ENCODE peak calls at places on chromosome 5, in six cellular contexts. P is uterus, F is A549, D is tibial nerve, E is spleen, C is Peyer's patch. M is an unnamed sample.

GRCh38 chr5:97840643-97841042 is 657.6 kb upstream of the RIOK2 start:
- DNase-seq in F (no peak), P (no peak), C (no peak), E (no peak), D (no peak), M (no peak)

GRCh38 chr5:112907166-112907611 is 14.8 kb downstream of the REEP5 start:
- DNase-seq in F (no peak), E (no peak), C (no peak), P (no peak), D (no peak), M (no peak)

GRCh38 chr5:114319236-114319635 is 42.6 kb upstream of the KCNN2 start:
- DNase-seq in D (no peak), E (no peak), P (no peak), C (no peak), F (no peak), M (no peak)

GRCh38 chr5:123964916-123965315 is 452.9 kb downstream of the CSNK1G3 start:
- DNase-seq in P (no peak), C (no peak), D (no peak), E (no peak), F (no peak), M (no peak)

GRCh38 chr5:34415559-34416198 is 240.4 kb upstream of the RAI14 start:
- DNase-seq in E (no peak), D (no peak), P (no peak), C (no peak), F (no peak), M (no peak)

GRCh38 chr5:141757402-141757801 is 75.4 kb upstream of the ARAP3 start:
- DNase-seq in P (no peak), F (peak), C (no peak), D (no peak), E (no peak), M (peak)

GRCh38 chr5:75052461-75053285 is at the start of gene GCNT4:
- DNase-seq in C (no peak), P (peak), F (peak), D (peak), E (peak), M (no peak)

GRCh38 chr5:115165790-115166189 is 3.9 kb downstream of the TRIM36 start:
- DNase-seq in E (no peak), F (no peak), C (no peak), D (no peak), P (no peak), M (no peak)

GRCh38 chr5:175842947-175843793 is 28.2 kb upstream of the CPLX2 start:
- DNase-seq in P (no peak), D (no peak), C (no peak), F (peak), E (no peak), M (peak)

GRCh38 chr5:33824516-33825195 is 67.1 kb downstream of the ADAMTS12 start:
- DNase-seq in D (no peak), C (no peak), P (no peak), F (no peak), E (no peak), M (no peak)

DNA sequence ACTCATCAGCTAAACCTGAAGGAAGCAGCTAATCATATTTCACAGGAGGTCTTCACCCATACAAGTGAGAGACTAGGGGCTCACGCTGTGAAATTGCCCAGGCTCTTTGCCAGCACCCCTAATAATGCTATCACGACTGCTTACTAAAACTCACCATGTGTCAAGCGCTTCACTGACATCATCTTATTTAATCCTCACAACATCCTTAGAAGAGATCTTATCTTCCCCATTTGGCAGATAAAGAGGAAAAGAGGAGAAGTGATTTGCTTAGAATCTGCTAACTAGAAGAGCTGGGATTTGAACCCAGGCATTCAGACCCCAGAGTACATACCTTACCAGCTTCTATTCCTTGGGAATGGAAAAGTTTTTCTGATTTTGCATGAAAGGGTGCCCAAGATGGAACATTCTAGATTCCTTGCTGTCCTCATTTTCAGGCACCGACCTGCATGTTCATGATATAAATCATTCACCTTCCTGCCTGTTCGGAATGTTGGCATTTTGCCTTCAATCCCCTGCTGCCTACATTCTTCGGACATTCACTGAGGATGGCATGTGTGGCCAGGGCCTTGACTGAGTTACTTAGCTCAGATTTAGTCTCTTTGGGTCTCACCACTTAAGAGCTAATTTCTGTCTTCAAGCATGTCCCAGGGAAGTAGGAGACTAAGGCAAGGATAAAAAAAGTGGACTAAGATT is 88.1 kb downstream of the SH3TC2 start:
- DNase-seq in E (no peak), D (no peak), P (no peak), F (no peak), C (no peak), M (no peak)
- TF ChIP-seq POLR2A in E (no peak), D (no peak), P (no peak), F (no peak), C (no peak), M (no peak)

GRCh38 chr5:136051486-136052220 is 22.9 kb downstream of the TGFBI start:
- DNase-seq in E (peak), P (no peak), F (no peak), C (no peak), D (no peak), M (no peak)
- TF ChIP-seq POLR2A in E (no peak), P (no peak), F (no peak), C (no peak), D (no peak), M (no peak)

GRCh38 chr5:88889165-88890069 is 6.4 kb upstream of the MEF2C start:
- DNase-seq in F (no peak), D (peak), P (peak), E (peak), C (peak), M (peak)
- TF ChIP-seq POLR2A in F (no peak), D (no peak), P (peak), E (no peak), C (no peak), M (no peak)

GRCh38 chr5:151156732-151157402 is 712 bp downstream of the ANXA6 start:
- DNase-seq in P (peak), E (peak), D (no peak), C (peak), F (no peak), M (no peak)

GRCh38 chr5:151158287-151158661 is 695 bp upstream of the ANXA6 start:
- DNase-seq in P (peak), D (no peak), C (peak), E (no peak), F (no peak), M (no peak)

GRCh38 chr5:151157426-151158286 is at the start of gene ANXA6:
- DNase-seq in D (peak), F (peak), E (peak), C (peak), P (peak), M (peak)

GRCh38 chr5:151155149-151155776 is 2.3 kb downstream of the ANXA6 start:
- DNase-seq in C (peak), P (no peak), E (peak), F (no peak), D (no peak), M (peak)

GRCh38 chr5:151155777-151156731 is 1.5 kb downstream of the ANXA6 start:
- DNase-seq in P (peak), C (peak), E (peak), F (no peak), D (no peak), M (peak)
- TF ChIP-seq POLR2A in P (no peak), C (no peak), E (no peak), F (no peak), D (no peak), M (no peak)

GRCh38 chr5:43036409-43036808 is 3.7 kb downstream of the ANXA2R start:
- DNase-seq in D (no peak), P (no peak), F (no peak), C (no peak), E (no peak), M (no peak)

GRCh38 chr5:43036856-43037711 is 3.0 kb downstream of the ANXA2R start:
- DNase-seq in F (no peak), E (peak), C (no peak), P (no peak), D (no peak), M (no peak)

GRCh38 chr5:43038523-43038989 is 1.6 kb downstream of the ANXA2R start:
- DNase-seq in F (no peak), E (peak), D (no peak), C (peak), P (no peak), M (no peak)

GRCh38 chr5:43039115-43039467 is 1.0 kb downstream of the ANXA2R start:
- DNase-seq in F (no peak), D (no peak), P (no peak), C (no peak), E (no peak), M (no peak)

GRCh38 chr5:43037929-43038510 is 2.1 kb downstream of the ANXA2R start:
- DNase-seq in D (no peak), E (no peak), P (no peak), C (peak), F (no peak), M (no peak)
- TF ChIP-seq POLR2A in D (no peak), E (no peak), P (no peak), C (no peak), F (no peak), M (no peak)

DNA sequence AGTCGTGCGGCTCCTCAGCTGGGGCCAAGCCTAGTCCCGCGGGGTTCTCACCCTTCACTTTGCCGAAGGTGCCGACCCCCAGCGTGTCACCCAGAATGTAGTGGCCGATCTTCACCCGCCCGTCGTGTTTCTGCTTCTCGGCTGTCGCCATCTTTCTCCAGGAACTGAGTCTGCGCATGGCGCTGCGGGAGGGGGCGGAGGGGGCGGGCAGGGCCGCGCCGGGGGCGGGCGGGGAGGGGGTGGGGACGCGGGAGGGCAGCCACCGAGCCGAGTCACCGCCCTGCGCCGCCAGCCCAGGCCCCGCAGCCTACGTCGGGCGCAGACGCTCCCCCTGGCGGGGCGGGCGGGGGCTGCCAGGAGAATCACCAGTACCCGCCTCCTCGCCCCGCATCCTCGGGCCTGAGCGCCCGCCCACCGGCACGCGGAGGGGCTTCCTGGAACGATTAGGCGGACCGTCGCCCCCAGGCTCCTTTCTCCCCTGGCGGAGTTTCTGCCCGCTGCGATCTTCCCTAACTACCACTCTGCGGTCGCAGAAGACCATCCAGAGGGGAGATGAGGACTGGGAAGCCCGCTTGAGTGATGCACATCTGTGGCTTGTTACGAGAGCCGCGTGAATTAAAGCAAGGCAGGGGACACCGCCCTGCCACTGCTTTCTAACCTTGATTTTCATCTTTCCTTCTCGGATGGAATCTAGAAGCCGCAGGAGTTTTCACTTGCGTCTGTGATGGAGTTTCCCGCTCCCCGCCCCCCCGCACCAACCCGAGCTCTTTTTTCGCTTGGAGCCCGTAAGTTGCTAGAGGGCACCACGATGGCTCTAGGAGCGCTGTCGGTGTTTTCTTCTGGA is at the start of gene PRKAA1:
- DNase-seq in C (peak), E (peak), D (peak), F (peak), P (peak), M (peak)
- TF ChIP-seq POLR2A in C (peak), E (no peak), D (peak), F (peak), P (peak), M (peak)